ENCODE peak calls at places on chromosomes 13 and 19, in nine cellular contexts. Y, Z, T, E, S, I, M, O and D are unnamed samples.

GRCh38 chr13:100584901-100585300 is 3.7 kb downstream of the GGACT start:
- DNase-seq in M (no peak), Y (no peak), T (no peak), I (no peak), Z (no peak), S (no peak), O (no peak), E (no peak), D (no peak)

GRCh38 chr19:49862411-49863253 is 4.7 kb downstream of the PNKP start:
- DNase-seq in M (peak), T (peak), E (no peak), I (no peak), O (peak), Y (no peak), S (no peak), Z (no peak), D (peak)

GRCh38 chr13:29483211-29483610 is 112.3 kb downstream of the SLC7A1 start:
- DNase-seq in I (no peak), O (no peak), M (no peak), T (peak), Z (no peak), S (no peak), E (no peak), Y (no peak), D (no peak)

GRCh38 chr19:9849786-9850185 is 14.7 kb downstream of the PIN1 start:
- DNase-seq in Y (no peak), E (no peak), S (no peak), T (no peak), Z (no peak), M (peak), I (no peak), O (no peak), D (no peak)

GRCh38 chr19:3160219-3160618 is 18.4 kb upstream of the S1PR4 start:
- DNase-seq in Y (no peak), S (no peak), T (no peak), I (no peak), M (no peak), O (no peak), Z (no peak), E (no peak), D (no peak)

GRCh38 chr13:32549788-32550187 is 11.2 kb upstream of the N4BP2L2 start:
- DNase-seq in Z (no peak), T (no peak), M (no peak), O (no peak), S (no peak), Y (no peak), I (no peak), E (no peak), D (no peak)

GRCh38 chr19:3667037-3667638 is 33.1 kb downstream of the PIP5K1C start:
- DNase-seq in O (no peak), I (no peak), S (no peak), M (no peak), Y (no peak), T (peak), Z (no peak), E (no peak), D (no peak)

GRCh38 chr19:45754323-45754722 is 14.7 kb downstream of the SIX5 start:
- DNase-seq in S (no peak), T (peak), M (no peak), Z (no peak), Y (no peak), O (no peak), I (no peak), E (no peak), D (no peak)

GRCh38 chr19:36686365-36687213 is 823 bp upstream of the ZNF567 start:
- DNase-seq in M (no peak), T (no peak), Y (peak), Z (no peak), S (no peak), E (no peak), I (no peak), O (no peak), D (no peak)

GRCh38 chr19:17348700-17349099 is 11.3 kb downstream of the GTPBP3 start:
- DNase-seq in M (peak), O (peak), Z (no peak), S (peak), E (peak), I (no peak), Y (peak), T (no peak), D (peak)

GRCh38 chr13:95295026-95295425 is 6.2 kb downstream of the ABCC4 start:
- DNase-seq in I (no peak), M (no peak), T (no peak), O (no peak), S (no peak), Z (no peak), Y (no peak), E (no peak), D (no peak)

GRCh38 chr19:49676136-49676689 is 858 bp upstream of the PRMT1 start:
- DNase-seq in I (peak), S (peak), T (no peak), Y (peak), M (no peak), Z (peak), E (no peak), O (peak), D (peak)

GRCh38 chr13:28185256-28185655 is 46.9 kb downstream of the PAN3 start:
- DNase-seq in S (no peak), I (no peak), E (no peak), O (no peak), Z (no peak), T (no peak), M (no peak), Y (peak), D (no peak)

GRCh38 chr13:57418067-57418677 is 213.4 kb upstream of the PCDH17 start:
- DNase-seq in T (no peak), Z (no peak), S (no peak), I (no peak), E (no peak), Y (no peak), O (no peak), M (no peak), D (no peak)

GRCh38 chr19:40529093-40529954 is 47.3 kb upstream of the SHKBP1 start:
- DNase-seq in I (peak), E (peak), Z (peak), O (peak), M (peak), S (peak), Y (peak), T (peak), D (peak)

GRCh38 chr13:110055089-110055488 is 251.9 kb downstream of the COL4A1 start:
- DNase-seq in O (no peak), T (no peak), E (no peak), I (no peak), Z (no peak), Y (peak), M (no peak), S (no peak), D (no peak)

GRCh38 chr13:98930014-98930625 is 47.7 kb downstream of the DOCK9 start:
- DNase-seq in Y (no peak), S (no peak), Z (no peak), M (no peak), E (no peak), O (no peak), I (no peak), T (no peak), D (no peak)

GRCh38 chr13:31595568-31595967 is 143.8 kb upstream of the RXFP2 start:
- DNase-seq in M (no peak), I (no peak), O (no peak), Z (no peak), S (no peak), T (no peak), E (no peak), Y (peak), D (no peak)

GRCh38 chr19:10896851-10897526 is 25.6 kb downstream of the CARM1 start:
- DNase-seq in Z (no peak), M (peak), O (no peak), S (no peak), I (peak), Y (no peak), T (no peak), E (no peak), D (no peak)

GRCh38 chr19:53659292-53659691 is 27.5 kb downstream of the DPRX start:
- DNase-seq in I (no peak), Y (peak), M (no peak), O (peak), S (peak), Z (no peak), T (no peak), E (no peak), D (no peak)

GRCh38 chr19:4343845-4344713 is 717 bp downstream of the MPND start:
- DNase-seq in Y (no peak), T (no peak), S (no peak), Z (no peak), I (peak), M (no peak), O (no peak), E (no peak), D (peak)

GRCh38 chr13:41905600-41906254 is 55.2 kb downstream of the VWA8 start:
- DNase-seq in Z (no peak), O (peak), I (no peak), Y (peak), E (no peak), M (no peak), T (no peak), S (no peak), D (no peak)